ENCODE peak calls at places on chromosomes 4 and X, in seven cellular contexts. E, L, K, C, X, W and R are unnamed samples.

GRCh38 chr4:135065366-135065765 is 863.8 kb upstream of the PABPC4L start:
- DNase-seq in E (no peak), L (no peak), K (no peak), C (no peak), X (no peak), W (no peak), R (no peak)

GRCh38 chr4:10917475-10918103 is 233.0 kb upstream of the CLNK start:
- DNase-seq in E (no peak), L (no peak), K (no peak), C (no peak), X (no peak), W (no peak), R (no peak)

GRCh38 chr4:145177906-145178538 is 2.4 kb downstream of the OTUD4 start:
- DNase-seq in E (no peak), L (no peak), K (no peak), C (no peak), X (peak), W (no peak), R (no peak)

GRCh38 chrX:54093159-54093558 is 48.9 kb upstream of the PHF8 start:
- DNase-seq in E (no peak), L (no peak), K (no peak), C (no peak), X (no peak), W (no peak), R (no peak)

GRCh38 chr4:1375051-1375721 is 28.2 kb downstream of the UVSSA start:
- DNase-seq in E (no peak), L (no peak), K (no peak), C (peak), X (no peak), W (no peak), R (no peak)

GRCh38 chrX:16827225-16827624 is 41.0 kb downstream of the TXLNG start:
- DNase-seq in E (no peak), L (no peak), K (no peak), C (no peak), X (no peak), W (no peak), R (no peak)

GRCh38 chr4:8082517-8083055 is 76.0 kb downstream of the ABLIM2 start:
- DNase-seq in E (no peak), L (no peak), K (no peak), C (no peak), X (no peak), W (no peak), R (no peak)

GRCh38 chr4:17490575-17491059 is 21.3 kb downstream of the QDPR start:
- DNase-seq in E (no peak), L (no peak), K (no peak), C (no peak), X (no peak), W (no peak), R (no peak)

GRCh38 chr4:67809502-67809901 is 55.3 kb upstream of the GNRHR start:
- DNase-seq in E (no peak), L (no peak), K (no peak), C (no peak), X (no peak), W (no peak), R (no peak)

GRCh38 chr4:54558889-54559682 is 98.7 kb upstream of the KIT start:
- DNase-seq in E (no peak), L (no peak), K (no peak), C (no peak), X (no peak), W (no peak), R (no peak)

GRCh38 chr4:87056884-87057283 is 122.1 kb downstream of the AFF1 start:
- DNase-seq in E (no peak), L (no peak), K (no peak), C (no peak), X (no peak), W (no peak), R (no peak)

GRCh38 chrX:7146703-7147430 is 645 bp upstream of the STS start:
- DNase-seq in E (no peak), L (no peak), K (no peak), C (no peak), X (peak), W (no peak), R (no peak)

GRCh38 chr4:107991945-107992625 is 2.4 kb downstream of the HADH start:
- DNase-seq in E (no peak), L (no peak), K (no peak), C (no peak), X (no peak), W (no peak), R (no peak)

GRCh38 chr4:96097040-96097607 is 257.2 kb downstream of the PDHA2 start:
- DNase-seq in E (no peak), L (no peak), K (no peak), C (no peak), X (no peak), W (no peak), R (no peak)

GRCh38 chr4:83269256-83269655 is 15.3 kb downstream of the COQ2 start:
- DNase-seq in E (no peak), L (no peak), K (no peak), C (no peak), X (no peak), W (no peak), R (no peak)

GRCh38 chr4:180486342-180486741 is 1756.9 kb upstream of the TENM3 start:
- DNase-seq in E (no peak), L (no peak), K (no peak), C (no peak), X (no peak), W (no peak), R (no peak)

GRCh38 chr4:71270901-71271300 is 67.9 kb upstream of the SLC4A4 start:
- DNase-seq in E (no peak), L (peak), K (no peak), C (no peak), X (peak), W (no peak), R (peak)

GRCh38 chr4:5137927-5138326 is 86.6 kb downstream of the STK32B start:
- DNase-seq in E (no peak), L (no peak), K (no peak), C (no peak), X (peak), W (no peak), R (no peak)

GRCh38 chr4:146179784-146180405 is 4.4 kb downstream of the LSM6 start:
- DNase-seq in E (no peak), L (no peak), K (no peak), C (no peak), X (no peak), W (no peak), R (no peak)

GRCh38 chr4:176635372-176636261 is 157.1 kb downstream of the VEGFC start:
- DNase-seq in E (no peak), L (no peak), K (no peak), C (no peak), X (peak), W (no peak), R (no peak)

GRCh38 chr4:183012862-183013855 is 85.9 kb upstream of the WWC2 start:
- DNase-seq in E (no peak), L (no peak), K (no peak), C (no peak), X (no peak), W (no peak), R (no peak)

GRCh38 chr4:183014361-183015084 is 84.5 kb upstream of the WWC2 start:
- DNase-seq in E (no peak), L (no peak), K (no peak), C (no peak), X (no peak), W (no peak), R (no peak)

GRCh38 chr4:183008492-183008891 is 90.6 kb upstream of the WWC2 start:
- DNase-seq in E (no peak), L (no peak), K (no peak), C (no peak), X (no peak), W (no peak), R (no peak)

GRCh38 chr4:183011213-183011907 is 87.7 kb upstream of the WWC2 start:
- DNase-seq in E (no peak), L (no peak), K (no peak), C (no peak), X (no peak), W (no peak), R (no peak)
- TF ChIP-seq CTCF in E (no peak), L (no peak), K (no peak), C (no peak), X (no peak), W (no peak), R (no peak)

GRCh38 chr4:47704693-47705325 is 133.1 kb downstream of the CORIN start:
- DNase-seq in E (no peak), L (peak), K (no peak), C (no peak), X (peak), W (no peak), R (peak)
- TF ChIP-seq CTCF in E (peak), L (no peak), K (no peak), C (peak), X (no peak), W (no peak), R (peak)

DNA sequence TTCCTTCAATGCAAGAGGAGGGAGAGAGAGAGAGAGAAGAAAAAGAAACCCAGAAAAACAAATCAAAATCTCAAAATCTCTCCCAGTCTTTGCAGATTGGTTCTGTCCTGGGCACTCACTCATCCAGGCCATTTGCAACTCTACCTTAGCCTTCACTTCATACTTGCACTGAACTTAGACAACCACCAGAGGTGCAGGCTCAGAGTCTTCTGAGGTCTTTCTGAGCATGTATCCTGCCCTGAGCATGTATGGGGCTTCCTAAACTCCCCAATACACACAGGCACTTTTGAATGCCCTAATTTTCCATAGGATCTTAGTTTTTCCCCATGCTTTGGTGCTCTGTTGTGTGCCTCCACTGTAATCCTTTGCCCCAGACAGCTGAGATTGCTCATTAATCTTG is 2.9 kb downstream of the CFI start:
- DNase-seq in E (no peak), L (no peak), K (no peak), C (no peak), X (no peak), W (no peak), R (no peak)
- TF ChIP-seq CTCF in E (no peak), L (no peak), K (no peak), C (no peak), X (no peak), W (no peak), R (no peak)

GRCh38 chr4:30717208-30718020 is 2.8 kb upstream of the PCDH7 start:
- DNase-seq in E (no peak), L (peak), K (no peak), C (peak), X (peak), W (peak), R (peak)

GRCh38 chr4:30718021-30718888 is 1.9 kb upstream of the PCDH7 start:
- DNase-seq in E (no peak), L (peak), K (no peak), C (no peak), X (no peak), W (peak), R (peak)

GRCh38 chr4:30719363-30720020 is 677 bp upstream of the PCDH7 start:
- DNase-seq in E (no peak), L (peak), K (no peak), C (no peak), X (peak), W (peak), R (peak)

GRCh38 chr4:30720021-30720655 is at the start of gene PCDH7:
- DNase-seq in E (no peak), L (peak), K (no peak), C (no peak), X (peak), W (peak), R (peak)

GRCh38 chr4:30718889-30719252 is 1.3 kb upstream of the PCDH7 start:
- DNase-seq in E (no peak), L (peak), K (no peak), C (no peak), X (no peak), W (no peak), R (peak)
- TF ChIP-seq CTCF in E (peak), L (no peak), K (no peak), C (no peak), X (no peak), W (no peak), R (no peak)